ENCODE peak calls at places on chromosomes 2 and 18, in five cellular contexts. One of them, this sample, is unnamed.

GRCh38 chr2:210480079-210480478 is 3.5 kb upstream of the LANCL1 start:
- DNase-seq in HCT116: no peak
- DNase-seq in body of pancreas: no peak
- DNase-seq in A549: peak; percentile 10
- DNase-seq in lower leg skin: no peak
- DNase-seq in this sample: no peak

GRCh38 chr2:11018651-11019185 is 107.0 kb downstream of the KCNF1 start:
- DNase-seq in HCT116: no peak
- DNase-seq in body of pancreas: no peak
- DNase-seq in A549: no peak
- DNase-seq in lower leg skin: peak; percentile 46
- DNase-seq in this sample: no peak

GRCh38 chr18:22676423-22676822 is 256.7 kb upstream of the RBBP8 start:
- DNase-seq in HCT116: no peak
- DNase-seq in body of pancreas: no peak
- DNase-seq in A549: peak; percentile 30
- DNase-seq in lower leg skin: no peak
- DNase-seq in this sample: no peak

GRCh38 chr18:25422230-25422629 is 70.3 kb upstream of the ZNF521 start:
- DNase-seq in HCT116: no peak
- DNase-seq in body of pancreas: no peak
- DNase-seq in A549: no peak
- DNase-seq in lower leg skin: no peak
- DNase-seq in this sample: no peak

GRCh38 chr2:104812281-104812680 is 41.6 kb upstream of the POU3F3 start:
- DNase-seq in HCT116: no peak
- DNase-seq in body of pancreas: no peak
- DNase-seq in A549: no peak
- DNase-seq in lower leg skin: no peak
- DNase-seq in this sample: no peak

GRCh38 chr18:78102135-78102534 is 852.5 kb downstream of the GALR1 start:
- DNase-seq in HCT116: no peak
- DNase-seq in body of pancreas: no peak
- DNase-seq in A549: no peak
- DNase-seq in lower leg skin: no peak
- DNase-seq in this sample: no peak

GRCh38 chr2:62801814-62802524 is 96.5 kb downstream of the EHBP1 start:
- DNase-seq in HCT116: no peak
- DNase-seq in body of pancreas: peak; percentile 13
- DNase-seq in A549: peak; percentile 61
- DNase-seq in lower leg skin: no peak
- DNase-seq in this sample: no peak

GRCh38 chr2:154565433-154565832 is 133.1 kb upstream of the KCNJ3 start:
- DNase-seq in HCT116: no peak
- DNase-seq in body of pancreas: no peak
- DNase-seq in A549: no peak
- DNase-seq in lower leg skin: no peak
- DNase-seq in this sample: no peak

GRCh38 chr2:120406566-120406965 is 60.6 kb downstream of the INHBB start:
- DNase-seq in HCT116: no peak
- DNase-seq in body of pancreas: no peak
- DNase-seq in A549: no peak
- DNase-seq in lower leg skin: no peak
- DNase-seq in this sample: no peak

GRCh38 chr2:170298861-170299429 is 121.0 kb downstream of the MYO3B start:
- DNase-seq in HCT116: no peak
- DNase-seq in body of pancreas: no peak
- DNase-seq in A549: no peak
- DNase-seq in lower leg skin: no peak
- DNase-seq in this sample: peak; percentile 45

GRCh38 chr2:97992836-97993825 is 2.6 kb downstream of the TMEM131 start:
- DNase-seq in HCT116: no peak
- DNase-seq in body of pancreas: no peak
- DNase-seq in A549: no peak
- DNase-seq in lower leg skin: no peak
- DNase-seq in this sample: no peak

GRCh38 chr2:207122914-207123744 is 42.6 kb downstream of the KLF7 start:
- DNase-seq in HCT116: peak; percentile 59
- DNase-seq in body of pancreas: no peak
- DNase-seq in A549: no peak
- DNase-seq in lower leg skin: no peak
- DNase-seq in this sample: no peak

GRCh38 chr2:168039885-168040284 is 207.5 kb downstream of the STK39 start:
- DNase-seq in HCT116: no peak
- DNase-seq in body of pancreas: no peak
- DNase-seq in A549: no peak
- DNase-seq in lower leg skin: no peak
- DNase-seq in this sample: no peak

GRCh38 chr18:36135264-36135663 is 5.6 kb downstream of the ELP2 start:
- DNase-seq in HCT116: no peak
- DNase-seq in body of pancreas: no peak
- DNase-seq in A549: no peak
- DNase-seq in lower leg skin: no peak
- DNase-seq in this sample: no peak

GRCh38 chr2:197710424-197711042 is 5.4 kb downstream of the MARS2 start:
- DNase-seq in HCT116: no peak
- DNase-seq in body of pancreas: no peak
- DNase-seq in A549: no peak
- DNase-seq in lower leg skin: no peak
- DNase-seq in this sample: no peak

GRCh38 chr2:37742286-37742685 is 70.8 kb upstream of the CDC42EP3 start:
- DNase-seq in HCT116: no peak
- DNase-seq in body of pancreas: no peak
- DNase-seq in A549: no peak
- DNase-seq in lower leg skin: no peak
- DNase-seq in this sample: no peak

GRCh38 chr2:129233751-129234406 is 745.6 kb upstream of the RAB6C start:
- DNase-seq in HCT116: no peak
- DNase-seq in body of pancreas: peak; percentile 54
- DNase-seq in A549: peak; percentile 10
- DNase-seq in lower leg skin: no peak
- DNase-seq in this sample: no peak

GRCh38 chr18:987325-988186 is 82.9 kb downstream of the ADCYAP1 start:
- DNase-seq in HCT116: no peak
- DNase-seq in body of pancreas: no peak
- DNase-seq in A549: peak; percentile 4
- DNase-seq in lower leg skin: no peak
- DNase-seq in this sample: peak; percentile 53
- TF ChIP-seq POLR2A in HCT116: no peak
- TF ChIP-seq POLR2A in body of pancreas: no peak
- TF ChIP-seq POLR2A in A549: no peak
- TF ChIP-seq POLR2A in lower leg skin: no peak
- TF ChIP-seq POLR2A in this sample: no peak

DNA sequence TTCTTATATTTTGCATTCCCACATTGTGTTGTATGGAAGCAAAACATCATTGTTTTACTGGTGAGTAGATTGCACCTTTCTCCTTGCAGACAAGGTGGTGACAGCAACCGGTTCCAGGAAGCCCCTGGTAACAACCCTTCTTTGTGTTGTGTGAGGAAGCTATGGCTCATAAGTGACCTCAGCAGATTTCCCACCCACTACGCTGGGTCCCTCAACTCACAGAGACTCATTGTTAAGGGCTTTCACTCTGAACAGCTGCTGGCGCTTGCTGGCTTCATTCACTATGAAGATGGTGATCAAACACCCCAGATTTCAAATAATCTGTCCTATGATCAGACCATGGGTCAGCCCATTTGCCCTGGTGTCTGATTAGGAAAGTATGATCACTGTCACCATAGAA is 53.4 kb downstream of the WIPF1 start:
- DNase-seq in HCT116: no peak
- DNase-seq in body of pancreas: no peak
- DNase-seq in A549: no peak
- DNase-seq in lower leg skin: no peak
- DNase-seq in this sample: no peak
- TF ChIP-seq POLR2A in HCT116: no peak
- TF ChIP-seq POLR2A in body of pancreas: no peak
- TF ChIP-seq POLR2A in A549: no peak
- TF ChIP-seq POLR2A in lower leg skin: no peak
- TF ChIP-seq POLR2A in this sample: no peak

DNA sequence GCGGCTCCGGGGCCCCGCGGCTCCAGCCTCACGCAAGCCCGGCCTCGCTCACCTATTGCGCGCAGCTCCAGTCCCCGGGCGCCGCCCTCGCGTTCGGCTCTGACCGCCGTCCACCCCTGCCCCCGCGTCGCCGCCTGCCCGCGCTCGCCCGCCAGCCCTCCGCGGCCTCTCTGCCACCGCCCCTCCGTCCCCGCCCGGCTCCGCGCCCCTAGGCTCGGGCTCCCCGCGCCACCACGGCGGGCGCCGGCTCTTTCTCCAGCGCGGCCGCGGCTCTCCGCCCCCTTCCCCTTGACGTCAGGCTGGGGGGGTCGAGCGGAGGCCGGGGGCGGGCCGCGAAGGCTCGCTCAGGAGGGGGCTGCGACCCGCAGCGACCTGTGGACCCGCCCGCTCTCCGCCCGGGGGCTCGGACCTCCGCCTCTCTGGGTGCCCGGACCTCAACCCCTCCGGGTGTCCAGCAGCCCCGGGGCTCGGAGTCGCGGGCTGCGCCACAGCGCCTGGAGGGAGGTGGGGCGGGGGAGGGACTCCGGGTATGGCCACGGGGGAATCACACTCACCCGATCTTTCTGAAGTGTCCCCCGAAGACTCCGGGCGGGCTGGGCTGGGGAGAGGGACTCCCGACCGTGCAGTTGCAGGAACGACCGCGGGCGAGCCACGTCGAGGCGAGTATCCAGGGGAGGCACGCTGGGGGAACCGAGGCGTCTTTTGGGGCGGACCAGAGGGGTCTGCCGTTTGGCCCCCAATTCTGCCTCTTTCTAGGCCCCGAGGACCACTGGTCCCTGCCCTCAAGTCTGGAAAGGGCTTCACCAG is at the start of gene SEMA4C:
- DNase-seq in HCT116: no peak
- DNase-seq in body of pancreas: peak; percentile 58
- DNase-seq in A549: peak; percentile 32
- DNase-seq in lower leg skin: peak; percentile 91
- DNase-seq in this sample: peak; percentile 69
- TF ChIP-seq POLR2A in HCT116: peak; percentile 62
- TF ChIP-seq POLR2A in body of pancreas: peak; percentile 19
- TF ChIP-seq POLR2A in A549: peak; percentile 40
- TF ChIP-seq POLR2A in lower leg skin: no peak
- TF ChIP-seq POLR2A in this sample: no peak

GRCh38 chr2:127535422-127535901 is at the start of gene MYO7B:
- DNase-seq in HCT116: no peak
- DNase-seq in body of pancreas: no peak
- DNase-seq in A549: no peak
- DNase-seq in lower leg skin: no peak
- DNase-seq in this sample: no peak
- TF ChIP-seq POLR2A in HCT116: no peak
- TF ChIP-seq POLR2A in body of pancreas: no peak
- TF ChIP-seq POLR2A in A549: no peak
- TF ChIP-seq POLR2A in lower leg skin: no peak
- TF ChIP-seq POLR2A in this sample: no peak

DNA sequence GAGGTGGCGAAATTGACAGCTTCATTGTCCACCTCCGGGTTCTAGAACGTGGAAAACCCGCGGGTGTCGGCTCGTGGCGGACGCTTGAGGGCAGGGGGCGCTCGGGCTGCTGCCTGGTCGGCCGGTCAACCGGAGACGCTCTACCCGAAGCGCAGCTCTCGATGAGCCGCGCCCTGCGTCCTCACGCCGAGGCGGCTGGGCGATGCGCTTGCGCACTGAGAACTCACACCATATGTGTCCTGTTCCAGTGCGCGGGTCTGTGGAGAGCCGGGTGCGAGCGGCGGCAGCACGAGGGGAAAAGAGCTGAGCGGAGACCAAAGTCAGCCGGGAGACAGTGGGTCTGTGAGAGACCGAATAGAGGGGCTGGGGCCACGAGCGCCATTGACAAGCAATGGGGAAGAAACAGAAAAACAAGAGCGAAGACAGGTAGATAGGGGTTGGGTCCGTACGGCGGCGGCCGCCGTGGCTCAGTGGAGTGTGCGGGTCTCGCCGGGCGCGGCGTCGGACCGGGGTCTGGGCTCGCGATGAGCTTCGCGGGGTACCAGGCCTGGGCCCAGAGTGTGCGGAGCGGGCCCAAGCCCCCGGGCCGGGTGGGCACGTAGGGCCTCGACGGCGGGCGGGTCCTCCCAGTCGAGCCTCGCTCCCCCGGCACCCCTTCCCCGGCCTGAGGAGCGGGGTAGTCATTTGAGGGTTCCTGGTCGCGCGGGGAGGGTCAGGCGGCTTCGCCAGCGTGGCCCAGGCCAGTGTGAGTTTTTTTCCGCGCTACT is at the start of gene EIF5B:
- DNase-seq in HCT116: peak; percentile 91
- DNase-seq in body of pancreas: peak; percentile 97
- DNase-seq in A549: peak; percentile 97
- DNase-seq in lower leg skin: peak; percentile 99
- DNase-seq in this sample: peak; percentile 97
- TF ChIP-seq POLR2A in HCT116: peak; percentile 86
- TF ChIP-seq POLR2A in body of pancreas: peak; percentile 86
- TF ChIP-seq POLR2A in A549: peak; percentile 88
- TF ChIP-seq POLR2A in lower leg skin: no peak
- TF ChIP-seq POLR2A in this sample: peak; percentile 75